ENCODE peak calls at places on chromosomes 1 and 21, in six cellular contexts. V is OCI-LY7, Q is mammary epithelial cell, L is heart right ventricle, D is IMR-90, E is cardiac muscle cell. I is an unnamed sample.

GRCh38 chr1:62407398-62408009 is 29.3 kb upstream of the USP1 start:
- DNase-seq in V (peak; percentile 61), Q (peak; percentile 44), L (peak; percentile 38), D (peak; percentile 55), E (peak; percentile 75), I (peak; percentile 56)

GRCh38 chr1:42085596-42085995 is 67.6 kb upstream of the GUCA2B start:
- DNase-seq in V (no peak), Q (no peak), L (no peak), D (peak; percentile 2), E (no peak), I (no peak)

GRCh38 chr1:21929951-21930615 is 7.0 kb downstream of the HSPG2 start:
- DNase-seq in V (no peak), Q (no peak), L (no peak), D (no peak), E (no peak), I (no peak)

GRCh38 chr1:7267493-7267892 is 482.2 kb downstream of the CAMTA1 start:
- DNase-seq in V (no peak), Q (peak; percentile 18), L (no peak), D (peak; percentile 95), E (no peak), I (no peak)

GRCh38 chr1:194447635-194448034 is 1261.2 kb upstream of the B3GALT2 start:
- DNase-seq in V (no peak), Q (no peak), L (no peak), D (peak; percentile 71), E (no peak), I (no peak)

GRCh38 chr1:37177230-37177864 is 143.0 kb upstream of the GRIK3 start:
- DNase-seq in V (peak; percentile 50), Q (peak; percentile 3), L (no peak), D (peak; percentile 1), E (peak; percentile 28), I (peak; percentile 39)

GRCh38 chr1:36494971-36495370 is 12.3 kb upstream of the CSF3R start:
- DNase-seq in V (no peak), Q (no peak), L (no peak), D (no peak), E (no peak), I (no peak)

GRCh38 chr1:156860113-156860638 is 489 bp upstream of the NTRK1 start:
- DNase-seq in V (peak; percentile 63), Q (peak; percentile 49), L (no peak), D (peak; percentile 21), E (peak; percentile 66), I (peak; percentile 50)

GRCh38 chr1:171611306-171611705 is 10.7 kb upstream of the MYOCOS start:
- DNase-seq in V (no peak), Q (peak; percentile 18), L (no peak), D (peak; percentile 38), E (no peak), I (no peak)

GRCh38 chr1:3940911-3941310 is 40.8 kb upstream of the C1orf174 start:
- DNase-seq in V (no peak), Q (no peak), L (no peak), D (no peak), E (no peak), I (no peak)

GRCh38 chr1:243409284-243409683 is 153.4 kb downstream of the SDCCAG8 start:
- DNase-seq in V (no peak), Q (no peak), L (no peak), D (no peak), E (no peak), I (peak; percentile 38)

GRCh38 chr1:96865731-96866684 is 144.4 kb downstream of the PTBP2 start:
- DNase-seq in V (no peak), Q (peak; percentile 79), L (peak; percentile 5), D (peak; percentile 100), E (no peak), I (no peak)

GRCh38 chr1:78045850-78046778 is at the start of gene GIPC2:
- DNase-seq in V (no peak), Q (no peak), L (peak; percentile 24), D (peak; percentile 18), E (peak; percentile 47), I (no peak)

GRCh38 chr1:165823552-165824268 is 3.7 kb upstream of the UCK2 start:
- DNase-seq in V (no peak), Q (no peak), L (no peak), D (no peak), E (no peak), I (no peak)

GRCh38 chr1:150366416-150367296 is 2.7 kb downstream of the RPRD2 start:
- DNase-seq in V (peak; percentile 25), Q (peak; percentile 23), L (no peak), D (peak; percentile 48), E (no peak), I (no peak)

GRCh38 chr1:3546048-3546384 is 65.3 kb downstream of the MEGF6 start:
- DNase-seq in V (no peak), Q (no peak), L (no peak), D (no peak), E (no peak), I (no peak)

GRCh38 chr1:29557701-29558445 is 321.6 kb downstream of the PTPRU start:
- DNase-seq in V (no peak), Q (no peak), L (no peak), D (no peak), E (no peak), I (no peak)

GRCh38 chr1:42141978-42142377 is 11.2 kb upstream of the GUCA2B start:
- DNase-seq in V (no peak), Q (no peak), L (no peak), D (no peak), E (no peak), I (no peak)

GRCh38 chr21:23016617-23017016 is 2018.4 kb downstream of the NCAM2 start:
- DNase-seq in V (no peak), Q (no peak), L (no peak), D (no peak), E (peak; percentile 51), I (no peak)

GRCh38 chr21:30818837-30819236 is 5.8 kb upstream of the KRTAP8-1 start:
- DNase-seq in V (no peak), Q (no peak), L (no peak), D (no peak), E (no peak), I (no peak)

DNA sequence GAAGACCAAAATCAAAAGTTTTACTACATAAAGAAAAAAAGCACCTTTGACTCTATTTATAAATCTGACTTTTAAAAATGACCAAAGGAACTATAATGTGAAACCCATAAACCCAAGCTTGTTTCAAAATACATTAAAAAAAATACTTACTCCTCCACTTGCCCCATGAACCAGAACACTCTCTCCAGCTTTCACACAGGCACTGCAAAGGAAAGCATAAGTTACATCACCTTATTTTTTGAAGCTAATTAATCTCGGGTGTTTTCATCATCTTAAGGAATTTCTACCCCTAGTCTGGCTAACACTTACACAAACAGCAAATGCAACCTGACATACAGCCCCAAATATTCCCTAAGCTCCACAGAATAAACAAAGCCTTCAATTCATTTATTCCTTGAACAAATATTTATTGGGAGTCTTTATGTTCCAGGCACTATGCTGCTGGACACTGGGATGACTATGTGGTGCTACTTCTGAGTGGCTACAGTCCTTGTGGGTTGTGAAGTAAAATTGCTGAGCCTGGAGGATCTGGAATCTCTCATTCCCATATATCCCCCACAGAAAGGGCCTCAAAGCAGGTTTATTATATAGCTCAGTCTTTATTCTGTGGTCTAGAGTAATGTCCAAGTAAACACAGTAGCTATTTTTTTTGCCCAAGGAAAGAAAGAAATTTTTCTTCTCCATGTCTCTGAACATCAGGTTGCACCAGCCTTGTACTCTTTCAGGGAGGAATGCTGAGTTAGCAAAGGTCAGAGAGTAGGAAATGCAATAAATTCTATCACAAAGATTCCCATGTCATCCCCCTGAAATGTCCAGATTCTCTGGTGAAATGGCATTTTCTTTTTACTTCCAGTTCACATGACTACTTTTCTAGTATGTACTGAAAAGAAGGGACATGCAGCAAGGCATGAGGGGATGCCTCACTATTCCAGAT is 18.2 kb downstream of the CRYZ start:
- DNase-seq in V (no peak), Q (no peak), L (no peak), D (peak; percentile 35), E (no peak), I (no peak)
- H3K27ac ChIP-seq in V (no peak overlapping the region), Q (no peak overlapping the region), L (no peak overlapping the region), D (peak overlapping the region; percentile 32), E (peak overlapping the region; percentile 31), I (no peak overlapping the region)

GRCh38 chr1:246271516-246271915 is 235.6 kb downstream of the SMYD3 start:
- DNase-seq in V (no peak), Q (no peak), L (no peak), D (peak; percentile 53), E (no peak), I (no peak)

GRCh38 chr1:246267426-246267825 is 239.7 kb downstream of the SMYD3 start:
- DNase-seq in V (no peak), Q (no peak), L (no peak), D (no peak), E (no peak), I (no peak)

GRCh38 chr1:246267896-246268295 is 239.2 kb downstream of the SMYD3 start:
- DNase-seq in V (no peak), Q (no peak), L (no peak), D (no peak), E (no peak), I (no peak)

GRCh38 chr1:246269466-246269865 is 237.6 kb downstream of the SMYD3 start:
- DNase-seq in V (no peak), Q (no peak), L (no peak), D (no peak), E (no peak), I (no peak)

DNA sequence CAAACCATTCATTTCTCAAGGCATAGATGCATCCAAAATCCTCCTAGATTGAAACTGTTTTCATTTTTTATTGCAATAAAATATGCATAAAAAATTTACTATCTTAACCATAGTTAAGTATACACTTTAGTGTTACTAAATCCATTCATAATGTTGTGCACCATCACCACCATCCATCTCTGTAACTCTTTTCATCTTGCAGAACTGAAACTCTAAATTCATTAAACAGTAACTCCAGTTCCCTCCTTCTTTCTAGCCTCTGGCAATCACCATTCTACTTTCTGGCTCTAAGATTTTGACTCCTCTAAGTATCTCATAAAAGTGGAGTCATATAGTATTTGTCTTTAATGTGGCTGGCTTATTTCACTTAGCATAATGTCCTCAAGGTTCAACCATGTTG is 236.8 kb downstream of the SMYD3 start:
- DNase-seq in V (no peak), Q (no peak), L (no peak), D (no peak), E (no peak), I (no peak)
- H3K4me3 ChIP-seq in V (no peak overlapping the region), Q (no peak overlapping the region), L (no peak overlapping the region), D (no peak overlapping the region), E (no peak overlapping the region), I (no peak overlapping the region)

DNA sequence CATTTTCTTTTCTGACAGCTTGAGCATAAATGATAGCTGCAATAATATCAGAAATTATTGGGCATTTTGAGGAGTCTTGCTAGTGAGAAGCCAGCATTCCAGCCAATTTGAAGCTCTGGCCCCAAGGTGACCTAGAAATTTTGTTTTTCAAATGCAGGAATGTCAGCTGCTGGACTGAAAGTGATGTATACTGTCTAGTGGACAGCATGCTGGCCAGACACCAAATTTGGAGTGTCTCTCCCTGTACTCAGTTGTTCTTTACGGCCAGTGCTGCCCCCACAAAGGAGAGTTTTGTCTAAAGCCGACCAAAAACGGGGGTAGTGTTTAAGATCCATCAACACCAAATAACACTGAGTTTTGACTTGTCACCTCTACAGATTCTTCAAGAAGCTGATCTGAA is 5.2 kb downstream of the RGS7 start:
- DNase-seq in V (no peak), Q (no peak), L (no peak), D (no peak), E (no peak), I (no peak)
- H3K27ac ChIP-seq in V (no peak overlapping the region), Q (no peak overlapping the region), L (no peak overlapping the region), D (no peak overlapping the region), E (no peak overlapping the region), I (no peak overlapping the region)

DNA sequence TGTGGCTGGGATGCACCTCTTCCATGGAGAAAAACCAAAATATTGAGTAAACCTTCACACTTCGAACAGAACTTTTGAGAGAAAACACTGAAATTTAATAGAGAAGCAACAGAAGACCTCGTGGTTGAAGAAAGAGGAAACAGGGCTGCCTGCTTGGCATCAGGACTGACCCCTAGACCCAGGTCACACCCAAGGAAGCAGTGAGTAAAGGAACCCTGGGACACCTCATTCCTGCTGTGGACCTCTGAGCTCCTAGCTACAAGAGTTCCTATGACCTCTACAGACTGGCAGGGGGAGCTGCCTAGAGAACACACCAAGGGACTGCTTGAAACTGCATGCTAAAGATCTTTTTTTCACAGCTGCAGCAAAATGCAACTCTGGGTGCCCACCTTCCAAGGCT is 67.8 kb downstream of the FASLG start:
- DNase-seq in V (no peak), Q (no peak), L (no peak), D (no peak), E (no peak), I (no peak)
- H3K4me3 ChIP-seq in V (no peak overlapping the region), Q (no peak overlapping the region), L (no peak overlapping the region), D (no peak overlapping the region), E (no peak overlapping the region), I (no peak overlapping the region)

I was measured in CD4-positive, CD25-positive, alpha-beta regulatory T cell.